ENCODE peak calls at places on chromosomes 12 and 14, in six cellular contexts. W is stomach, E is spleen, M is transverse colon, T is suprapubic skin, X is breast epithelium. P is an unnamed sample.
A peak's percentile ranks its signal among the peaks of the same experiment; 100 is the strongest.

GRCh38 chr12:47190271-47190750 is 110.6 kb upstream of the AMIGO2 start:
- DNase-seq in X (no peak), W (no peak), E (no peak), M (no peak), T (no peak), P (peak; percentile 53)

GRCh38 chr14:75769047-75769685 is 108.1 kb downstream of the TTLL5 start:
- DNase-seq in T (no peak), E (no peak), W (no peak), X (no peak), M (no peak), P (no peak)

GRCh38 chr12:111846016-111846415 is 4.0 kb downstream of the MAPKAPK5 start:
- DNase-seq in X (no peak), M (no peak), W (no peak), T (no peak), E (no peak), P (no peak)

GRCh38 chr14:37144729-37145363 is 27.6 kb downstream of the SLC25A21 start:
- DNase-seq in X (no peak), E (no peak), T (no peak), M (no peak), W (no peak), P (no peak)

GRCh38 chr12:103799504-103800251 is 41.4 kb downstream of the NT5DC3 start:
- DNase-seq in X (no peak), E (no peak), M (peak; percentile 20), T (no peak), W (no peak), P (peak; percentile 45)

GRCh38 chr12:64733857-64734256 is 25.3 kb downstream of the GNS start:
- DNase-seq in W (no peak), E (no peak), M (no peak), T (no peak), X (no peak), P (peak; percentile 68)

GRCh38 chr12:32457251-32458025 is 58.1 kb downstream of the FGD4 start:
- DNase-seq in E (no peak), T (no peak), X (no peak), W (no peak), M (no peak), P (no peak)

GRCh38 chr14:105368426-105368825 is 29.9 kb upstream of the TEX22 start:
- DNase-seq in W (no peak), M (no peak), X (no peak), T (no peak), E (no peak), P (no peak)

GRCh38 chr12:80622271-80622670 is 85.2 kb upstream of the MYF6 start:
- DNase-seq in M (no peak), X (no peak), T (no peak), W (no peak), E (no peak), P (no peak)

GRCh38 chr12:115255257-115255656 is 571.3 kb upstream of the TBX3 start:
- DNase-seq in M (no peak), X (no peak), T (no peak), E (no peak), W (no peak), P (no peak)

GRCh38 chr12:54984602-54985376 is at the start of gene TESPA1:
- DNase-seq in E (peak; percentile 95), X (no peak), M (peak; percentile 71), T (no peak), W (peak; percentile 54), P (no peak)

GRCh38 chr12:131640436-131640969 is 70.4 kb upstream of the SFSWAP start:
- DNase-seq in W (no peak), E (no peak), M (no peak), T (no peak), X (no peak), P (no peak)

GRCh38 chr12:124114316-124114715 is 141.3 kb downstream of the ZNF664 start:
- DNase-seq in T (peak; percentile 23), E (no peak), W (no peak), X (no peak), M (no peak), P (no peak)

GRCh38 chr12:48002773-48003218 is 1.5 kb downstream of the COL2A1 start:
- DNase-seq in T (no peak), W (peak; percentile 48), M (peak; percentile 37), X (no peak), E (no peak), P (no peak)

GRCh38 chr14:70888151-70888499 is 19.1 kb upstream of the PCNX1 start:
- DNase-seq in M (no peak), E (no peak), X (no peak), W (no peak), T (no peak), P (no peak)

GRCh38 chr14:22339277-22339676 is 249.7 kb downstream of the DAD1 start:
- DNase-seq in X (no peak), W (peak; percentile 46), M (peak; percentile 67), T (peak; percentile 86), E (no peak), P (no peak)

GRCh38 chr12:52913424-52913821 is 8.5 kb upstream of the KRT8 start:
- DNase-seq in E (no peak), T (no peak), W (peak; percentile 57), X (no peak), M (peak; percentile 81), P (no peak)

GRCh38 chr12:49687941-49688340 is 19.3 kb downstream of the FMNL3 start:
- DNase-seq in M (no peak), X (no peak), E (no peak), W (no peak), T (no peak), P (no peak)

GRCh38 chr12:93612719-93613228 is 40.3 kb downstream of the SOCS2 start:
- DNase-seq in M (no peak), W (no peak), E (no peak), X (no peak), T (no peak), P (no peak)

GRCh38 chr12:69840727-69841126 is 15.7 kb downstream of the MYRFL start:
- DNase-seq in T (no peak), X (no peak), E (no peak), M (no peak), W (no peak), P (no peak)

GRCh38 chr12:117854339-117855012 is 114.3 kb downstream of the KSR2 start:
- DNase-seq in E (no peak), W (peak; percentile 62), X (no peak), T (no peak), M (peak; percentile 51), P (peak; percentile 52)

DNA sequence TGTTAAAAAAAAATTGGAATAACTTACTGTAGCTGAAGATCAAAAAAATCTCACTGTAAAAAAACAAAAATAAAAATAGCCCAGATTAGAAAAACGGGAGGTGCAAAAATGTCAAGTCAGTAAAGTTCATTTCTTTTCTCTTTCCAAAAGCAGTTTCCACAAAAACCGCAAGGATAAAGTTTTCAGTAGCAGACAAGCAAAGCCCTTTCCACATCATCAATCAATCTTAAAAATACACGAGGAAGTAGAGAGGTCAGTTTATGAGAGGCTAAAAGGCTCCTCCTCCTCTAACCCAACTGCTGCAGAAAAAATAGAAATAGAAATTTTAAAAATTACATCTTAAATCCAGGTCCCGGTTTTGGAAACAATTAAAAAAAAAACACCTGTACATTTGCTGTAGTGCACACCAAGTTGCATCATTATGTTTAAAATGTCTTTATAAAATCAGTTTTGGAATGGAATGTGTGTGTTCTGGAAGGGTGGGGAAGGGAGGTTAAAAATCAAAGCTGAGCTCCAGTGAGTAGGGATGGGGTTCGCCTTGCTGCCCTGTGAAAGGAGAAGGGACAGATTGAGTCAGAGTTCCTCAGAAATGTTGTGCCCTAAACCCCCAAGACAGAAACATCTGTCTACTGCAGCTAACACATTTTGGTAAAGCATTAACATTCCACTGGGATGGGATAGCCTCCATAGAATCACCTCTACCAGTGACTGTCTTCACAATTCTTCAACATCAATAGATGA is 5.8 kb downstream of the HNRNPC start:
- DNase-seq in X (no peak), E (no peak), W (no peak), M (no peak), T (no peak), P (no peak)
- TF ChIP-seq POLR2A in X (no peak), E (no peak), W (no peak), M (no peak), T (no peak), P (no peak)

DNA sequence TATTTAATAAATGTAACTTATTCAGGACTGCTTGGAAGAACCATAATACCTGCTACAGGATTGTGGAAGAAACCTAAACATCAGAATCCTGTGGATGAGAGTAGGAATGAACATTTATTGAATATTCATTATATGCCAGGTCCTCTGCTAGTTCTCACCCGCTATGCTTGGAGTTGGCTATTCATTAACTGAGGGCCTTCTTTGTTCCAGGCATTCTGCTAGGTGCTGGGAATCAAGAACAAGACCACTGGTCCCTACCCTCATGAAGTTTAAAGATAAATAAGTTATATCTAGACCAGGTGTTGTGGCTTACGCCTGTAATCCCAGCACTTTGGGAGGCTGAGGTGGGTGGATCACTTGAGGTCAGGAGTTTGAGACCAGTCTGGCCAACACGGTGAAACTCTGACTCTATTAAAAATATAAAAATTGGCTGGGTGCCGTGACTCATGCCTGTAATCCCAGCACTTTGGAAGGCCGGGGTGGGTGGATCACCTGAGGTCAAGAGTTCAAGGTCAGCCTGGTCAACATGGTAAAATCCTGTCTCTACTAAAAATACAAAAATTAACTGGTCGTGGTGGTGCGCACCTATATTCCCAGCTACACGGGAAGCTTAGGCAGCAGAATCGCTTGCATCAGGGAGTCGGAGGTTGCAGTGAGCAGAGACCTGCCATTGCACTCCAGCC is 3.8 kb upstream of the TULP3 start:
- DNase-seq in W (no peak), E (no peak), T (no peak), X (no peak), M (no peak), P (no peak)
- TF ChIP-seq POLR2A in W (no peak), E (no peak), T (no peak), X (no peak), M (no peak), P (no peak)

GRCh38 chr14:60648934-60649814 is at the start of gene SIX1:
- DNase-seq in X (no peak), M (peak; percentile 48), E (peak; percentile 80), W (peak; percentile 75), T (no peak), P (peak; percentile 83)
- TF ChIP-seq POLR2A in X (no peak), M (no peak), E (no peak), W (no peak), T (no peak), P (peak; percentile 57)

GRCh38 chr14:69059658-69060648 is 80.9 kb upstream of the ACTN1 start:
- DNase-seq in T (no peak), E (no peak), W (no peak), X (no peak), M (peak; percentile 40), P (peak; percentile 55)
- TF ChIP-seq POLR2A in T (no peak), E (no peak), W (no peak), X (no peak), M (no peak), P (no peak)

GRCh38 chr12:108856428-108857157 is 790 bp downstream of the SSH1 start:
- DNase-seq in T (peak; percentile 84), M (peak; percentile 81), W (peak; percentile 83), X (peak; percentile 60), E (peak; percentile 89), P (no peak)
- TF ChIP-seq POLR2A in T (no peak), M (peak; percentile 74), W (no peak), X (no peak), E (no peak), P (peak; percentile 71)

DNA sequence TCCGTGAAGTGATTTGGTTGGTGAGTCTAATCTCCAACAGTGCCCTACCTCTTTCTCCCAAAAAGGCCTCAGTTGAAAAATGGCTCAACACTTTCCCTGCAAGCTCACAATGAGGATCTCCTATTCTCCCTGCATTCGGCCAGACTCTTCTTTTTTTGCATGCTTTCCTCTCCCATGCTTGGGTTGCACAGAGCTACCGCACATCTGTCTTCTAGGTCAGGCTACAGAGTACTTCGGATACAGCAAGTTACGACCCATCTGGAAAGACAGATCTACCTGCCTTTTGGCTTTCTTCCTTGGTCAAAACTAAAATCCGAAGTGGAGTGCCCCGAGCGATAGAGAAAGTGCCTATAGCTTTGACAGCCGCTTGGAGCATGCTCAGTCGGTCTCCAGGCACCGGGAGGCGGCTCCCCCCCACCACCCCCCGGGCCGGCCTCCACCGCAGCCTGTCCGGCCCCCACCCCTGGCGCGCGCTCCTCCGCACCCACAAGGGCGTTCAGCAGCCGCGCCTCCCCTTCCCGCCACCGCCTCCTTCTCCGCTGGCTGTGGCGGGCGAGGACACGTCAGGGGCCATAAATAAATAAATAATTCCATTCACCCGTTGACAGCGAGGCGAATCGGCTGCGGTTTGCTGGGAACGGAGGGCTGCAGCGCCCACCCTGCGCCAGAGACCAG is at the start of gene SLC16A7:
- DNase-seq in M (peak; percentile 83), E (peak; percentile 97), X (peak; percentile 69), T (peak; percentile 88), W (peak; percentile 87), P (peak; percentile 66)
- TF ChIP-seq POLR2A in M (no peak), E (no peak), X (no peak), T (no peak), W (no peak), P (no peak)

P was measured in H54.